ENCODE peak calls at places on chromosomes 6 and 20, in four cellular contexts. Q, B, X and F are unnamed samples.

GRCh38 chr20:32436142-32436861 is 78.2 kb downstream of the ASXL1 start:
- DNase-seq in Q (no peak), B (no peak), X (no peak), F (no peak)

GRCh38 chr20:37531856-37532255 is 4.2 kb upstream of the BLCAP start:
- DNase-seq in Q (no peak), B (no peak), X (no peak), F (no peak)

GRCh38 chr20:62641749-62642665 is at the start of gene SLCO4A1:
- DNase-seq in Q (peak; percentile 60), B (no peak), X (peak; percentile 37), F (peak; percentile 80)

GRCh38 chr20:48625136-48625900 is 202.5 kb downstream of the PREX1 start:
- DNase-seq in Q (no peak), B (no peak), X (no peak), F (no peak)

GRCh38 chr6:121688974-121689373 is 253.5 kb downstream of the GJA1 start:
- DNase-seq in Q (no peak), B (no peak), X (peak; percentile 62), F (no peak)

GRCh38 chr6:11616200-11616611 is 78.7 kb downstream of the TMEM170B start:
- DNase-seq in Q (no peak), B (peak; percentile 91), X (peak; percentile 97), F (no peak)

GRCh38 chr20:13061381-13061780 is 52.6 kb downstream of the SPTLC3 start:
- DNase-seq in Q (no peak), B (no peak), X (no peak), F (peak; percentile 18)

GRCh38 chr20:54557836-54558590 is 82.6 kb downstream of the DOK5 start:
- DNase-seq in Q (no peak), B (no peak), X (no peak), F (no peak)

GRCh38 chr6:63349401-63349800 is 29.6 kb upstream of the LGSN start:
- DNase-seq in Q (no peak), B (no peak), X (no peak), F (no peak)

GRCh38 chr6:15184441-15184861 is 61.4 kb upstream of the JARID2 start:
- DNase-seq in Q (no peak), B (no peak), X (no peak), F (no peak)

GRCh38 chr20:13119583-13119982 is 101.5 kb upstream of the ISM1 start:
- DNase-seq in Q (peak; percentile 34), B (peak; percentile 57), X (peak; percentile 66), F (peak; percentile 77)

GRCh38 chr6:151534576-151534975 is 40.8 kb downstream of the CCDC170 start:
- DNase-seq in Q (no peak), B (peak; percentile 65), X (peak; percentile 91), F (no peak)

GRCh38 chr6:71727632-71728294 is 158.6 kb upstream of the RIMS1 start:
- DNase-seq in Q (no peak), B (no peak), X (no peak), F (no peak)

GRCh38 chr6:158758941-158759479 is 60.2 kb downstream of the EZR start:
- DNase-seq in Q (no peak), B (no peak), X (no peak), F (no peak)

GRCh38 chr6:135938588-135939215 is 87.2 kb downstream of the PDE7B start:
- DNase-seq in Q (no peak), B (peak; percentile 23), X (peak; percentile 65), F (peak; percentile 38)

GRCh38 chr6:64895945-64896344 is 811.1 kb downstream of the EYS start:
- DNase-seq in Q (no peak), B (no peak), X (no peak), F (no peak)

GRCh38 chr6:15400572-15401004 is 154.7 kb downstream of the JARID2 start:
- DNase-seq in Q (peak; percentile 69), B (no peak), X (peak; percentile 32), F (no peak)

DNA sequence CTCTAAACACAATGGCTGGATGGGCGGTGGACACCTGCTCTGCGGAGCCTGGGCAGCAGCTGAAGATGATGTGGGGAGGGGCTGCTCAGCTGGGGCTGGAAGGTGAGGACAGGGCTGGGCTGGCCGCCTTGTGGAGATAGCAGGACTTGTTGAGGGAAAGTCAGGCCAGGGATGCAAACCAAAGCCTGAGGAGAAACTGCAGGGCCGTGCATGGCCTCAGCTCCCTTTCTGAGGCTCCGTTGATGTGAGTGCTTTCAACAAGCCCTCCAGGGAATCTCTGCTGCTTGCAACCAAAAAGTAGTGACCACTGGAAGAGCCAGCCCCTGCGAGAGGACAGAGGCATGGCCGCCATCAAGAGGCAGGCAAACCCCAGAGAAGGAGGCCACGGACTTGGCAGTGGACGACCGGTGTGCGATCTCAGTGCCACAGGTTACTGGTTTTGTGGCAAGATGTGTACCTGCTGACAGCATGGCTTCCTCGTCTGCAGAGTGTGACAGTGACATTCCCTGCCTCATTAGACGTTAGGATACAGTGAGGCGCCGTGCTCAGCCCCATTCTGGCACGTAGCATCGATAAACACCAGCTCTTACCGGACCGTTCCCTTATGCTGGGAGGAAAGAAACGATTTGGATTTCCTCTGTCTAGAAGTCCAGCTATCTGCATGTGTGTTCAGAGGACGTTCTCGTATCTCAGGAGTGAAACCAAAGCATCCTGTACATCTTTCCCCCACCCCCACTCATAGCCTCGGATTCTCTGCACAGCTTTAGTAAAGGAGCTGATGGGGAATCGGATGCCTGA is 37.9 kb downstream of the ERMARD start:
- DNase-seq in Q (no peak), B (no peak), X (no peak), F (no peak)
- TF ChIP-seq CTCF in Q (no peak), B (no peak), X (no peak), F (no peak)

GRCh38 chr20:11544029-11544678 is 373.5 kb upstream of the BTBD3 start:
- DNase-seq in Q (no peak), B (peak; percentile 75), X (peak; percentile 80), F (peak; percentile 75)
- TF ChIP-seq CTCF in Q (peak; percentile 59), B (peak; percentile 31), X (peak; percentile 47), F (peak; percentile 73)

GRCh38 chr6:18785810-18786490 is 398.8 kb downstream of the RNF144B start:
- DNase-seq in Q (no peak), B (no peak), X (no peak), F (no peak)

GRCh38 chr6:18784794-18785193 is 397.6 kb downstream of the RNF144B start:
- DNase-seq in Q (no peak), B (no peak), X (no peak), F (no peak)
- TF ChIP-seq CTCF in Q (no peak), B (no peak), X (no peak), F (no peak)

DNA sequence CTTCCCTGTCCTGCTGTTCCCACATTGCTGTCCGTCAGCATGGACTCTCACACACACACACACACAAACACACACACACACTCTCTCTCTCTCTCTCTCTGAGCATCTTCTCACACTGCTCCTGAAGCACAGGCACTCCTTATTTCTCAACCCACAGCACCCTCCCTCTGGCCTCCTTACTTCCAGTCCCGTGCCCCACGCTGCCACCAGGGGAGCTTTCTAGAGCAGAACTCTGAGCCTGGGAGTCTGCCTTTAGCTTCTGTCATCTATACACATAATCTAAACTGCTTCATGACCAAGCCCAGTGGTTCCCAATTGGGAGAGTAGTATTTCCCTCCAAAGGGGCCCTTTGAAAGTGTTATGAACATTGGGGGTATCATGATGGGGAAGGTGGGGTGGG is 29.1 kb downstream of the HECA start:
- DNase-seq in Q (no peak), B (no peak), X (no peak), F (no peak)
- TF ChIP-seq CTCF in Q (no peak), B (no peak), X (no peak), F (no peak)